ENCODE peak calls at places on chromosomes 13 and 19, in seven cellular contexts. U, M, Z, J, V, D and O are unnamed samples.

GRCh38 chr19:41325947-41326706 is 16.2 kb downstream of the CCDC97 start:
- DNase-seq in U (no peak), M (no peak), Z (no peak), J (no peak), V (peak; percentile 42), D (peak; percentile 64), O (peak; percentile 81)

GRCh38 chr19:17999685-18000479 is 8.1 kb upstream of the ARRDC2 start:
- DNase-seq in U (no peak), M (no peak), Z (no peak), J (no peak), V (no peak), D (no peak), O (no peak)

GRCh38 chr13:97109841-97110492 is 112.2 kb upstream of the MBNL2 start:
- DNase-seq in U (peak; percentile 42), M (peak; percentile 78), Z (peak; percentile 95), J (peak; percentile 71), V (peak; percentile 82), D (peak; percentile 89), O (peak; percentile 95)

GRCh38 chr13:51645154-51645650 is 60.9 kb downstream of the WDFY2 start:
- DNase-seq in U (no peak), M (no peak), Z (no peak), J (peak; percentile 98), V (no peak), D (no peak), O (no peak)

GRCh38 chr19:23541991-23542390 is 145.0 kb downstream of the ZNF675 start:
- DNase-seq in U (no peak), M (no peak), Z (no peak), J (no peak), V (no peak), D (no peak), O (no peak)

GRCh38 chr19:55591555-55591954 is 7.8 kb downstream of the FIZ1 start:
- DNase-seq in U (no peak), M (no peak), Z (no peak), J (no peak), V (no peak), D (peak; percentile 68), O (no peak)

GRCh38 chr19:28737021-28737525 is 475.9 kb downstream of the UQCRFS1 start:
- DNase-seq in U (no peak), M (peak; percentile 65), Z (peak; percentile 44), J (peak; percentile 31), V (peak; percentile 35), D (peak; percentile 49), O (no peak)

GRCh38 chr19:10404888-10405808 is 1.8 kb upstream of the CDC37 start:
- DNase-seq in U (no peak), M (no peak), Z (no peak), J (no peak), V (no peak), D (no peak), O (no peak)

GRCh38 chr13:107375701-107376350 is 807.9 kb upstream of the ARGLU1 start:
- DNase-seq in U (no peak), M (no peak), Z (no peak), J (no peak), V (no peak), D (no peak), O (no peak)

GRCh38 chr13:99220199-99220931 is 19.7 kb downstream of the UBAC2 start:
- DNase-seq in U (no peak), M (no peak), Z (no peak), J (no peak), V (no peak), D (no peak), O (no peak)

GRCh38 chr19:58586131-58586765 is 13.1 kb upstream of the MZF1 start:
- DNase-seq in U (no peak), M (no peak), Z (no peak), J (no peak), V (no peak), D (no peak), O (peak; percentile 41)